ENCODE peak calls at places on chromosomes 5 and 9, in five cellular contexts. One of them, this sample, is unnamed.

GRCh38 chr9:120152295-120152694 is 427.7 kb downstream of the CDK5RAP2 start:
- DNase-seq in RWPE2: no peak
- DNase-seq in spleen: no peak
- DNase-seq in CD4-positive, alpha-beta memory T cell: no peak
- DNase-seq in breast epithelium: no peak
- DNase-seq in this sample: no peak

GRCh38 chr5:169301386-169301930 is 519 bp upstream of the SLIT3 start:
- DNase-seq in RWPE2: no peak
- DNase-seq in spleen: no peak
- DNase-seq in CD4-positive, alpha-beta memory T cell: no peak
- DNase-seq in breast epithelium: no peak
- DNase-seq in this sample: no peak

GRCh38 chr9:100465765-100466164 is 7.2 kb upstream of the TMEFF1 start:
- DNase-seq in CD4-positive, alpha-beta memory T cell: no peak
- DNase-seq in RWPE2: no peak
- DNase-seq in breast epithelium: no peak
- DNase-seq in spleen: no peak
- DNase-seq in this sample: no peak

GRCh38 chr5:125237026-125237425 is 490.6 kb upstream of the ZNF608 start:
- DNase-seq in breast epithelium: no peak
- DNase-seq in CD4-positive, alpha-beta memory T cell: no peak
- DNase-seq in RWPE2: no peak
- DNase-seq in spleen: no peak
- DNase-seq in this sample: no peak

GRCh38 chr5:1159774-1160406 is 41.5 kb upstream of the SLC6A19 start:
- DNase-seq in spleen: no peak
- DNase-seq in breast epithelium: no peak
- DNase-seq in RWPE2: peak; percentile 62
- DNase-seq in CD4-positive, alpha-beta memory T cell: no peak
- DNase-seq in this sample: no peak

GRCh38 chr9:34592895-34593601 is 3.5 kb upstream of the CNTFR start:
- DNase-seq in spleen: no peak
- DNase-seq in CD4-positive, alpha-beta memory T cell: no peak
- DNase-seq in breast epithelium: peak; percentile 80
- DNase-seq in RWPE2: no peak
- DNase-seq in this sample: no peak

GRCh38 chr9:16509946-16510504 is 360.4 kb downstream of the BNC2 start:
- DNase-seq in spleen: no peak
- DNase-seq in RWPE2: no peak
- DNase-seq in CD4-positive, alpha-beta memory T cell: no peak
- DNase-seq in breast epithelium: no peak
- DNase-seq in this sample: no peak

GRCh38 chr9:87661241-87661640 is 64.7 kb upstream of the CTSL start:
- DNase-seq in spleen: no peak
- DNase-seq in CD4-positive, alpha-beta memory T cell: no peak
- DNase-seq in breast epithelium: no peak
- DNase-seq in RWPE2: no peak
- DNase-seq in this sample: no peak

GRCh38 chr9:82209797-82210470 is 221.4 kb downstream of the SPATA31D1 start:
- DNase-seq in spleen: no peak
- DNase-seq in RWPE2: no peak
- DNase-seq in CD4-positive, alpha-beta memory T cell: no peak
- DNase-seq in breast epithelium: no peak
- DNase-seq in this sample: no peak

GRCh38 chr9:16676547-16676946 is 193.9 kb downstream of the BNC2 start:
- DNase-seq in spleen: no peak
- DNase-seq in breast epithelium: no peak
- DNase-seq in RWPE2: no peak
- DNase-seq in CD4-positive, alpha-beta memory T cell: no peak
- DNase-seq in this sample: no peak

DNA sequence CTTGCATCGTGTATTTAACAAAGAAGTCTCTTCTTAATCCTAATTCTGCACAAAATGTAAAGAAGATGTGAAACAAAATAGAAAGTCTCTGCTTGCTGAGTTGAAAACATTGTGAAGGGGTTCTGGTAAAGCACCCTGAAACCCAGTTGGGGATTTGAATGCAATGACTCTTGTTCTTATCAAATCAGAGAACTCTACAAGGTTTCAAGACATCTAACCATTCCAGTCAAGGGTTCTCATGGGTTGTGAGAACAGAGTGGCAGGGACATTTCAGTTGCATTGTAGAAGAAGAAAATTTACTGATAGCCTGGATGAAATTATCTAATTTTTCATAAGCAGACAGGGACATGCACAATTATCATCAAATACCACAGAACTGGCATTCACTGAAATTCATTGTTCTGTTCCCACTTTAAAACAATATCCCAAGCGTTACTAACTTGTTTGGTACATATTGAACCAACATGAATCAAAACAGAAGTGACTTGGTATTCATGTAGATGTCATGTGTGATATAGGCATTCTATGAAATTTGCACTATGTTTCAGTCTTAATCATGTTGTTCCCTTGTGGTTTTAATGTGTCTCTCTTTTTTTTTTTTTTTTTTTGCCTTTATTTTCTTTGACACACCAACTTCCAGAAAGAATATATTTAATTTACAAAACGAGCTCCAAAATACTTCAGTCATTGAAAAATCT is 563.3 kb downstream of the IRX1 start:
- DNase-seq in spleen: no peak
- DNase-seq in breast epithelium: no peak
- DNase-seq in RWPE2: no peak
- DNase-seq in CD4-positive, alpha-beta memory T cell: no peak
- DNase-seq in this sample: no peak
- H3K9me3 ChIP-seq in spleen: no peaks in the 10 kb centered on the region
- H3K9me3 ChIP-seq in breast epithelium: no peaks in the 10 kb centered on the region
- H3K9me3 ChIP-seq in RWPE2: peaks cover 5% of the 10 kb centered on the region
- H3K9me3 ChIP-seq in CD4-positive, alpha-beta memory T cell: no peaks in the 10 kb centered on the region
- H3K9me3 ChIP-seq in this sample: no peaks in the 10 kb centered on the region

GRCh38 chr5:68345595-68345994 is 130.0 kb downstream of the PIK3R1 start:
- DNase-seq in breast epithelium: no peak
- DNase-seq in CD4-positive, alpha-beta memory T cell: no peak
- DNase-seq in RWPE2: no peak
- DNase-seq in spleen: no peak
- DNase-seq in this sample: no peak

GRCh38 chr5:68344447-68345111 is 129.0 kb downstream of the PIK3R1 start:
- DNase-seq in RWPE2: no peak
- DNase-seq in CD4-positive, alpha-beta memory T cell: peak; percentile 50
- DNase-seq in spleen: no peak
- DNase-seq in breast epithelium: no peak
- DNase-seq in this sample: no peak

GRCh38 chr5:68345166-68345565 is 129.6 kb downstream of the PIK3R1 start:
- DNase-seq in breast epithelium: no peak
- DNase-seq in CD4-positive, alpha-beta memory T cell: no peak
- DNase-seq in RWPE2: no peak
- DNase-seq in spleen: no peak
- DNase-seq in this sample: no peak

GRCh38 chr5:68342693-68343092 is 127.1 kb downstream of the PIK3R1 start:
- DNase-seq in breast epithelium: no peak
- DNase-seq in RWPE2: no peak
- DNase-seq in CD4-positive, alpha-beta memory T cell: no peak
- DNase-seq in spleen: no peak
- DNase-seq in this sample: no peak

DNA sequence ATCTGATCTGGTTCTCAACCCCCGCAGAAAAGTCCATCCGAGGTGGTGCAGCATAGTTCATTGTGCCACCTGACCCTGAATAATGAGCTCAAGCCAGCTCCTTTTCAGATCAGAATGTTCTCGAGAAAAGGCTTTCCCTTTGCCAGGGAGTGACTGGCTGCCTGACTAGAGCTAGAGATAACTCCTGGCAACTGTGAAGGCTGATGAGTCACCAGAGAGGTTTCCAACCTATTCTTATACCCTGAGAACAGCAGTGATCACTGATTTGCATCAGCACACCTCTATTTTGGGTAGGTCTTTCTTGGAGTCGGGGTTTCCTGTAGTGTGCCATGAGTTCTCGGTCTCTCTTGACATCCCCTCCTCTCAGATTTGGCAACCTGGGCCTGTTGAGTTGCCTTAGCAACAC is 127.9 kb downstream of the PIK3R1 start:
- DNase-seq in spleen: no peak
- DNase-seq in breast epithelium: peak; percentile 27
- DNase-seq in CD4-positive, alpha-beta memory T cell: no peak
- DNase-seq in RWPE2: peak; percentile 79
- DNase-seq in this sample: no peak
- H3K27ac ChIP-seq in spleen: no peak overlapping the region
- H3K27ac ChIP-seq in breast epithelium: peak overlapping the region; percentile 44
- H3K27ac ChIP-seq in CD4-positive, alpha-beta memory T cell: no peak overlapping the region
- H3K27ac ChIP-seq in RWPE2: peak overlapping the region; percentile 45
- H3K27ac ChIP-seq in this sample: no peak overlapping the region

DNA sequence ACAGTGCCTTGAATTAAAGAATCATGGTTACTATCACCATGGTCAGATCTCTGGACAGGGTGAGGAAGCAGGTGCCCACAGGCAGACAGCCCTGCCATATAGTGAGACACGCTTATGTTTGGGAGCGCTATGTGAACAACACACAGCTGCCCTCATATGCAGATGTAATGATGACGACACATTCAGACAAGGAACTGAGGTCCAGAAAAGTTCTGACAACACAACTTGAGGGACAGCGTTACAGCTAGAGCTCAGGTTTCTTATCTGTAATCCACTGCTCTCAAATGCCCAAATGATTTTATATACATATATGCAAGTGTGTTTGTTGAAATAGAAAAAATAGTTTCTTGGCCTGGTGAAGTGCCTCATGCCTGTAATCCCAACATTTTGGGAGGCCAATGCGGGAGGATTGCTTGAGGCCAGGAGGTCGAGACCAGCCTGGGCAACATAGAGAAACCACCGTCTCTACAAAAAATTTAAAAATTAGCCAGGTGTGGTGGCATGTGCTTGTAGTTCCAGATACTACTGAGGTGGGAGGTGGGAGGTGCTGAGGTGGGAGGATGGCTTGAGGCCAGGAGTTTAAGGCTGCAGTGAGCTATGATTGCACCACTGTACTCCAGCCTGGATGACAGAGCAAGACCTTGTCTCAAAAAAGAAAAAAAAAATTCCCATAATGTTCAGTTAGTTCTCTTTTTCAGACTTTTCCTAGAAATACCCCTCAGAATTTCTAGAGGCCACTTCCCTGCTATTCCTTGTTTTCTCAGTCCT is 423.2 kb downstream of the RAB3C start:
- DNase-seq in RWPE2: no peak
- DNase-seq in breast epithelium: no peak
- DNase-seq in spleen: no peak
- DNase-seq in CD4-positive, alpha-beta memory T cell: no peak
- DNase-seq in this sample: no peak
- H3K4me1 ChIP-seq in RWPE2: no peaks in the 10 kb centered on the region
- H3K4me1 ChIP-seq in breast epithelium: no peaks in the 10 kb centered on the region
- H3K4me1 ChIP-seq in spleen: peaks cover 5% of the 10 kb centered on the region
- H3K4me1 ChIP-seq in CD4-positive, alpha-beta memory T cell: peaks cover 44% of the 10 kb centered on the region
- H3K4me1 ChIP-seq in this sample: peaks cover 8% of the 10 kb centered on the region

GRCh38 chr5:43694027-43694426 is 91.0 kb downstream of the NNT start:
- DNase-seq in breast epithelium: no peak
- DNase-seq in RWPE2: no peak
- DNase-seq in CD4-positive, alpha-beta memory T cell: no peak
- DNase-seq in spleen: no peak
- DNase-seq in this sample: no peak
- H3K9me3 ChIP-seq in breast epithelium: peaks cover 4% of the 10 kb centered on the region
- H3K9me3 ChIP-seq in RWPE2: no peaks in the 10 kb centered on the region
- H3K9me3 ChIP-seq in CD4-positive, alpha-beta memory T cell: no peaks in the 10 kb centered on the region
- H3K9me3 ChIP-seq in spleen: peaks cover 27% of the 10 kb centered on the region
- H3K9me3 ChIP-seq in this sample: peaks cover 4% of the 10 kb centered on the region

GRCh38 chr5:119273391-119273839 is 82.4 kb upstream of the TNFAIP8 start:
- DNase-seq in breast epithelium: no peak
- DNase-seq in CD4-positive, alpha-beta memory T cell: peak; percentile 60
- DNase-seq in RWPE2: no peak
- DNase-seq in spleen: peak; percentile 85
- DNase-seq in this sample: no peak
- H3K27ac ChIP-seq in breast epithelium: peak overlapping the region; percentile 23
- H3K27ac ChIP-seq in CD4-positive, alpha-beta memory T cell: peak overlapping the region; percentile 71
- H3K27ac ChIP-seq in RWPE2: peak overlapping the region; percentile 97
- H3K27ac ChIP-seq in spleen: peak overlapping the region; percentile 89
- H3K27ac ChIP-seq in this sample: peak overlapping the region; percentile 5

DNA sequence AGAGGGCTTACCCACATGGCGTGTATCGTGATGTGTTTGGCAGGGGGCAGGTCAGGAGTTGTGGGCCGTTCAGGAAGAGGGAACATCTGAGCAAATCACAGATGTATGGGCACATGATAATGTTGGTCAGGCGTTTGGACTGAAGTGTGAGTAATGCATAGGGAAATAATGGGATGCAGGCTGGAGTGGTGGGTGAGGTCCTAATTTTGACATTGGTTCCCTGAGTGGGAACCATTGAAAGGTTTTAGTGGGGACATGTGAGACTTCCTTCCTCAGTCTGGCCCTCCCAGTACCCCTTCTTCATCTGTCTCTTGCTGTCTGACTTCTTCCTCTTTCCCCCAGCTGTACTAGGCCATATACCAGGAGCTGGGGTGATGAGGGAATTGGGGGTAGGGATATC is 7.6 kb downstream of the OTULIN start:
- DNase-seq in spleen: no peak
- DNase-seq in CD4-positive, alpha-beta memory T cell: no peak
- DNase-seq in RWPE2: no peak
- DNase-seq in breast epithelium: no peak
- DNase-seq in this sample: no peak
- H3K4me1 ChIP-seq in spleen: peaks cover 75% of the 10 kb centered on the region
- H3K4me1 ChIP-seq in CD4-positive, alpha-beta memory T cell: peaks cover 98% of the 10 kb centered on the region
- H3K4me1 ChIP-seq in RWPE2: peaks cover 52% of the 10 kb centered on the region
- H3K4me1 ChIP-seq in breast epithelium: no peaks in the 10 kb centered on the region
- H3K4me1 ChIP-seq in this sample: peaks cover 86% of the 10 kb centered on the region

GRCh38 chr5:96489518-96489917 is 56.5 kb upstream of the PCSK1 start:
- DNase-seq in CD4-positive, alpha-beta memory T cell: no peak
- DNase-seq in spleen: no peak
- DNase-seq in breast epithelium: no peak
- DNase-seq in RWPE2: no peak
- DNase-seq in this sample: no peak

GRCh38 chr5:96493189-96493790 is 60.2 kb upstream of the PCSK1 start:
- DNase-seq in breast epithelium: no peak
- DNase-seq in CD4-positive, alpha-beta memory T cell: no peak
- DNase-seq in RWPE2: no peak
- DNase-seq in spleen: no peak
- DNase-seq in this sample: no peak

GRCh38 chr5:96487859-96488258 is 54.8 kb upstream of the PCSK1 start:
- DNase-seq in RWPE2: no peak
- DNase-seq in CD4-positive, alpha-beta memory T cell: no peak
- DNase-seq in spleen: no peak
- DNase-seq in breast epithelium: no peak
- DNase-seq in this sample: no peak

DNA sequence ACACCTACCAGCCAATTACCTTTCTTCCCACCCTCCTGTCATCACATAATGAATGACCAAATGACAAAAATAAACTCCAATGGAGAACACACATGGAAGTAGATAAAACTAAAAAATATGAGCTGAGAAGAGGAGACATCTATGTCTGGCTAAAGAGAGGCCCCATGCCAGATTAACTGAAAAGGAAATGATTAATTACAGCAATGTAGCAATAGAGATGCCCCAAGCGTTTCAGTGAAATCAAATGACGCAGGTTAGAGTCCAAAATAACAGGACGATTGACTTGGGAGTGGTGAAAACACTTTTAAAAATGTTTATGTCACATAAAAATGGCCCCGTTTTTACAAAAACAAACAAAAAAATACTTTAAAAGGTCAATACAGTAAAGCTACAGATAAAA is 59.6 kb upstream of the PCSK1 start:
- DNase-seq in spleen: no peak
- DNase-seq in CD4-positive, alpha-beta memory T cell: no peak
- DNase-seq in RWPE2: no peak
- DNase-seq in breast epithelium: no peak
- DNase-seq in this sample: no peak
- H3K9me3 ChIP-seq in spleen: no peaks in the 10 kb centered on the region
- H3K9me3 ChIP-seq in CD4-positive, alpha-beta memory T cell: no peaks in the 10 kb centered on the region
- H3K9me3 ChIP-seq in RWPE2: no peaks in the 10 kb centered on the region
- H3K9me3 ChIP-seq in breast epithelium: no peaks in the 10 kb centered on the region
- H3K9me3 ChIP-seq in this sample: no peaks in the 10 kb centered on the region

GRCh38 chr5:56457887-56458451 is 224.8 kb upstream of the ANKRD55 start:
- DNase-seq in RWPE2: no peak
- DNase-seq in breast epithelium: no peak
- DNase-seq in spleen: no peak
- DNase-seq in CD4-positive, alpha-beta memory T cell: no peak
- DNase-seq in this sample: no peak
- H3K27ac ChIP-seq in RWPE2: no peak overlapping the region
- H3K27ac ChIP-seq in breast epithelium: peak overlapping the region; percentile 64
- H3K27ac ChIP-seq in spleen: no peak overlapping the region
- H3K27ac ChIP-seq in CD4-positive, alpha-beta memory T cell: no peak overlapping the region
- H3K27ac ChIP-seq in this sample: no peak overlapping the region

This sample was measured in CD8-positive, alpha-beta memory T cell.